ENCODE peak calls at places on chromosomes 12 and 14, in five cellular contexts. E is RPMI7951, G is SK-N-DZ, Y is NCI-H524, Z is NCI-H748 treated with DMSO at 0.1 percent for 48 hours. K is an unnamed sample.

GRCh38 chr14:103519043-103519836 is 3.4 kb downstream of the CKB start:
- DNase-seq in E (no peak), G (no peak), Y (peak), Z (no peak), K (peak)

GRCh38 chr14:63438065-63438757 is 105.0 kb downstream of the PPP2R5E start:
- DNase-seq in E (peak), G (no peak), Y (peak), Z (no peak), K (peak)

GRCh38 chr14:80567905-80568512 is 356.7 kb upstream of the DIO2 start:
- DNase-seq in E (peak), G (no peak), Y (no peak), Z (no peak), K (peak)

GRCh38 chr14:81849714-81850113 is 316.1 kb upstream of the SEL1L start:
- DNase-seq in E (no peak), G (no peak), Y (no peak), Z (no peak), K (no peak)

GRCh38 chr12:109547286-109547685 is 26.0 kb downstream of the MMAB start:
- DNase-seq in E (no peak), G (no peak), Y (no peak), Z (no peak), K (no peak)

GRCh38 chr12:67943295-67943892 is 45.9 kb upstream of the IFNG-AS1 start:
- DNase-seq in E (peak), G (peak), Y (peak), Z (peak), K (peak)

GRCh38 chr12:68234140-68234539 is 8.5 kb upstream of the IL26 start:
- DNase-seq in E (no peak), G (no peak), Y (no peak), Z (no peak), K (no peak)

GRCh38 chr14:99534863-99535262 is 53.7 kb downstream of the CCNK start:
- DNase-seq in E (no peak), G (no peak), Y (no peak), Z (no peak), K (no peak)

GRCh38 chr14:28875937-28876910 is 109.6 kb downstream of the FOXG1 start:
- DNase-seq in E (no peak), G (no peak), Y (peak), Z (peak), K (no peak)

GRCh38 chr12:20028033-20028432 is 340.3 kb upstream of the PDE3A start:
- DNase-seq in E (no peak), G (no peak), Y (no peak), Z (no peak), K (no peak)

GRCh38 chr12:5102261-5102789 is 58.6 kb downstream of the KCNA5 start:
- DNase-seq in E (no peak), G (no peak), Y (no peak), Z (no peak), K (no peak)

GRCh38 chr12:22477166-22477893 is 67.0 kb downstream of the C2CD5 start:
- DNase-seq in E (peak), G (no peak), Y (no peak), Z (no peak), K (no peak)

GRCh38 chr12:100539209-100539608 is 34.3 kb upstream of the GAS2L3 start:
- DNase-seq in E (no peak), G (no peak), Y (no peak), Z (no peak), K (peak)

GRCh38 chr14:46399049-46399448 is 252.5 kb downstream of the RPL10L start:
- DNase-seq in E (no peak), G (peak), Y (no peak), Z (no peak), K (no peak)

GRCh38 chr12:131194166-131194565 is 240.5 kb downstream of the ADGRD1 start:
- DNase-seq in E (no peak), G (peak), Y (peak), Z (no peak), K (peak)

GRCh38 chr14:44962573-44963528 is 861 bp downstream of the TOGARAM1 start:
- DNase-seq in E (peak), G (peak), Y (peak), Z (peak), K (peak)

GRCh38 chr12:32535260-32535999 is 136.1 kb downstream of the FGD4 start:
- DNase-seq in E (peak), G (peak), Y (peak), Z (peak), K (peak)

GRCh38 chr14:73865536-73866113 is 14.0 kb downstream of the PTGR2 start:
- DNase-seq in E (no peak), G (no peak), Y (no peak), Z (no peak), K (no peak)

GRCh38 chr14:68921666-68922065 is 57.4 kb downstream of the ACTN1 start:
- DNase-seq in E (no peak), G (no peak), Y (no peak), Z (no peak), K (no peak)

GRCh38 chr14:104734051-104734587 is 10.1 kb downstream of the ADSS1 start:
- DNase-seq in E (no peak), G (no peak), Y (no peak), Z (no peak), K (no peak)

GRCh38 chr12:95096378-95096777 is 23.0 kb upstream of the NR2C1 start:
- DNase-seq in E (no peak), G (no peak), Y (no peak), Z (no peak), K (no peak)

GRCh38 chr14:92973265-92973797 is 50.4 kb downstream of the CHGA start:
- DNase-seq in E (peak), G (peak), Y (peak), Z (no peak), K (peak)

GRCh38 chr12:109996483-109996853 is 300 bp upstream of the GIT2 start:
- DNase-seq in E (no peak), G (no peak), Y (no peak), Z (no peak), K (no peak)

GRCh38 chr12:74849801-74850200 is 312.2 kb downstream of the ATXN7L3B start:
- DNase-seq in E (no peak), G (no peak), Y (no peak), Z (no peak), K (no peak)

GRCh38 chr14:48333221-48333910 is 658.0 kb upstream of the MDGA2 start:
- DNase-seq in E (peak), G (no peak), Y (no peak), Z (no peak), K (peak)

GRCh38 chr12:96907681-96908163 is 665 bp downstream of the NEDD1 start:
- DNase-seq in E (peak), G (peak), Y (peak), Z (no peak), K (peak)

GRCh38 chr12:132117558-132117875 is 26.6 kb downstream of the DDX51 start:
- DNase-seq in E (no peak), G (peak), Y (no peak), Z (no peak), K (peak)

GRCh38 chr14:56271988-56272387 is 153.8 kb downstream of the PELI2 start:
- DNase-seq in E (peak), G (no peak), Y (no peak), Z (peak), K (peak)

GRCh38 chr12:28172434-28173030 is 17.7 kb upstream of the CCDC91 start:
- DNase-seq in E (peak), G (peak), Y (peak), Z (peak), K (peak)

GRCh38 chr12:24470050-24470449 is 478.9 kb downstream of the BCAT1 start:
- DNase-seq in E (no peak), G (no peak), Y (no peak), Z (no peak), K (no peak)

GRCh38 chr14:106141242-106142220 is 615.1 kb downstream of the TMEM121 start:
- DNase-seq in E (no peak), G (no peak), Y (no peak), Z (no peak), K (no peak)

GRCh38 chr12:105164068-105164467 is 56.5 kb downstream of the WASHC4 start:
- DNase-seq in E (no peak), G (no peak), Y (no peak), Z (no peak), K (no peak)

GRCh38 chr12:80121661-80122060 is 22.3 kb downstream of the OTOGL start:
- DNase-seq in E (no peak), G (no peak), Y (no peak), Z (no peak), K (no peak)